ENCODE peak calls at places on chromosomes 16 and 17, in nine cellular contexts. V is mammary epithelial cell; R is OCI-LY7; E is heart right ventricle; M is uterus; P is WERI-Rb-1; K is MM.1S; L is CD8-positive, alpha-beta T cell; J is fibroblast of the aortic adventitia. H is an unnamed sample.

GRCh38 chr17:73017653-73018052 is 74.8 kb downstream of the SLC39A11 start:
- DNase-seq in V (no peak), R (no peak), E (no peak), M (no peak), P (no peak), K (no peak), L (no peak), J (peak), H (no peak)

GRCh38 chr17:49612721-49613120 is 37.0 kb downstream of the NXPH3 start:
- DNase-seq in V (no peak), R (no peak), E (no peak), M (no peak), P (no peak), K (no peak), L (no peak), J (no peak), H (no peak)

GRCh38 chr16:23324727-23325126 is 22.6 kb downstream of the SCNN1B start:
- DNase-seq in V (no peak), R (no peak), E (peak), M (peak), P (no peak), K (no peak), L (no peak), J (no peak), H (no peak)

GRCh38 chr17:55710410-55710809 is 12.3 kb downstream of the TMEM100 start:
- DNase-seq in V (no peak), R (no peak), E (no peak), M (no peak), P (no peak), K (no peak), L (no peak), J (peak), H (no peak)

GRCh38 chr16:4572715-4573114 is 16.6 kb downstream of the C16orf96 start:
- DNase-seq in V (no peak), R (no peak), E (no peak), M (no peak), P (no peak), K (no peak), L (no peak), J (peak), H (no peak)

GRCh38 chr17:72514888-72515287 is 394.1 kb downstream of the SOX9 start:
- DNase-seq in V (no peak), R (no peak), E (peak), M (no peak), P (no peak), K (no peak), L (no peak), J (peak), H (no peak)

GRCh38 chr17:2093349-2093748 is 38.4 kb downstream of the HIC1 start:
- DNase-seq in V (no peak), R (no peak), E (no peak), M (no peak), P (no peak), K (no peak), L (no peak), J (no peak), H (no peak)

GRCh38 chr17:75465039-75465438 is 8.6 kb downstream of the TMEM94 start:
- DNase-seq in V (no peak), R (no peak), E (no peak), M (no peak), P (no peak), K (no peak), L (no peak), J (no peak), H (no peak)

GRCh38 chr17:44110011-44110686 is 13.3 kb downstream of the HDAC5 start:
- DNase-seq in V (no peak), R (no peak), E (no peak), M (no peak), P (no peak), K (no peak), L (no peak), J (no peak), H (no peak)
- H3K4me3 ChIP-seq in V (no peak), R (no peak), E (peak), M (peak), P (peak), K (peak), L (no peak), J (peak), H (peak)

DNA sequence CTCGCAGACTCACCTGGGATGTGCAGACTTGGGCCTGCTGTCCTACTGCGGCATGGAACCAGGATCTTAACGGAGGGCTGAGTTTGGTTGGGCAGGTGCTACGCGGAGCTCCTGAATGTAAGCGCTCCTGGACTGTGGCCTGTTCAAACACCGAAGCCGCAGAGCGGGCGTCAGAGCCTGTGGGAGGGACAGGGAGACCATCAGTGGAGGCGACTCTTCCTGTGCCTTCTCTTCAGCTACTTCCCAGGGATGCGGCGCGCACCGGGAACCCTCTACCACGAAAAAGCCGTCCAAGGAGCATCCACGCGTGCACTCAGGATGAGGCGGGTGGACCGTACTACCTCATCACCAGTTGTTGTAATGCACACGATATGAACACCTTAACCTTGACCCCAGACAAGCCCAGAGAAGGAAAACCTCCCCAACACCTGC is 2.0 kb downstream of the USP36 start:
- DNase-seq in V (no peak), R (no peak), E (no peak), M (no peak), P (no peak), K (no peak), L (no peak), J (no peak), H (no peak)
- H3K4me3 ChIP-seq in V (no peak), R (peak), E (no peak), M (peak), P (no peak), K (peak), L (peak), J (peak), H (peak)

DNA sequence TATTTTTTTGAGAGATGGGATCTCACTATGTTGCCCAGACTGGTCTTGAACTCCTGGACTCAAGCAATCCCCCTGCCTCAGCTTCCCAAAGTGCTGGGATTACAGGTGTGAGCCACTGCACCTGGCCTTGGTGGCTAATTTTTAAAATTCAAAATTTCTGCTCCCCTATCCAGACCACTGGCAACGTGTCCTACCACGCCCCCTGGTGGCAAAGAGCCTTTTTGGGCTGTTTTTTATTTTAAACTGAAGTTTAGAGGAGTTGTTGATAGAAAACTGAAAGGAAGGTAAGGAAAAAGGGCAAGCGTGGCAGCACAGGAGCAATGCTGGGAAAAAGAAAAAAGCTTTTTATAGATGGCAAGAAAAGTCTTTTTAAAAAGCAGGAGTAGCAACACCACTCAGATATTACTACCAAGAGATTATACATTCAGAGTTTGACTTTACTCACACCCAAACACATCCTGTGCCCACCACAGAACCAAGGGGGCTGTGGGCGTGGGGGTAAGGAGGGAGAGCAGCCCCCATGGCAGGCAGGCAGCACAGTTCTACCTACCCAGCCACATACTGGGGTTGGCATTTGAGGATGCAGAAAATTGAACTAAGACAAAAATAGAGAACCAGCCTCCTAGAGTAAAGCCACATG is 4.2 kb upstream of the MXRA7 start:
- DNase-seq in V (no peak), R (peak), E (peak), M (peak), P (peak), K (peak), L (peak), J (peak), H (no peak)
- H3K4me3 ChIP-seq in V (no peak), R (peak), E (no peak), M (no peak), P (no peak), K (peak), L (peak), J (no peak), H (no peak)

GRCh38 chr17:30234954-30235353 is 543 bp downstream of the SLC6A4 start:
- DNase-seq in V (no peak), R (no peak), E (no peak), M (no peak), P (no peak), K (peak), L (no peak), J (no peak), H (peak)
- H3K4me3 ChIP-seq in V (no peak), R (no peak), E (peak), M (peak), P (no peak), K (peak), L (peak), J (peak), H (peak)

DNA sequence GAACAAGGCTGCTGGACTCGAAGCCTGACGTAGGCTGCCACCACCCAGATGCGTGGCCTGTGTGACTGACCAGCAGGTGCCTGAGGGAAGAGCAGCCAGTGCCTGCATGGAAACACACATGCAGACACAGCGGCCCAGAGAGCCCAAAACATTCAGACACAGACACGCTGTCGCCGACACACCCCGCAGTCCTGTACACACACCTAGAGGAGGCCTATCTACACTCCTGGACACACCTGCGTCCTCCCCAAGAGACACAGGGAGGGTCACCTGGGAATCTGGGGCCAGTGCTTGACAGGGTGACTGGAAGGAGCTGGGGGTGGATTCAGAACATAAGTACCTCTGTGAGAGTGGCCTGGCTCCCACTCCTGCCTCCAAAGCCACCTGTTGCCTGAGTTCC is 6.1 kb upstream of the TSPOAP1 start:
- DNase-seq in V (no peak), R (no peak), E (no peak), M (no peak), P (no peak), K (no peak), L (no peak), J (no peak), H (no peak)
- H3K4me3 ChIP-seq in V (no peak), R (peak), E (no peak), M (no peak), P (no peak), K (no peak), L (peak), J (no peak), H (peak)